ENCODE peak calls at places on chromosome 5, in six cellular contexts. W is fibroblast of lung; M is heart left ventricle; L is mesenchymal stem cell; K is CD8-positive, alpha-beta T cell; I is spleen. A is an unnamed sample.
A peak's percentile ranks its signal among the peaks of the same experiment; 100 is the strongest.

GRCh38 chr5:37737326-37738056 is 102.3 kb downstream of the GDNF start:
- DNase-seq in K (no peak), I (no peak), W (no peak), M (no peak), L (no peak), A (no peak)

GRCh38 chr5:16726538-16726946 is 109.7 kb upstream of the RETREG1 start:
- DNase-seq in K (peak; percentile 33), I (no peak), L (no peak), W (no peak), M (peak; percentile 21), A (no peak)

GRCh38 chr5:111961867-111962266 is 204.9 kb upstream of the NREP start:
- DNase-seq in L (peak; percentile 13), K (no peak), I (no peak), M (no peak), W (no peak), A (no peak)

GRCh38 chr5:66769839-66770617 is 173.8 kb downstream of the MAST4 start:
- DNase-seq in M (peak; percentile 16), I (peak; percentile 37), K (no peak), W (peak; percentile 3), L (peak; percentile 15), A (no peak)

GRCh38 chr5:1506242-1507015 is 17.3 kb downstream of the LPCAT1 start:
- DNase-seq in M (no peak), L (no peak), W (no peak), I (peak; percentile 75), K (peak; percentile 11), A (no peak)

GRCh38 chr5:96966801-96967200 is 30.9 kb downstream of the LNPEP start:
- DNase-seq in W (no peak), M (no peak), L (no peak), I (no peak), K (no peak), A (no peak)

GRCh38 chr5:23684103-23684502 is 176.7 kb downstream of the PRDM9 start:
- DNase-seq in M (no peak), L (no peak), W (no peak), K (no peak), I (no peak), A (no peak)

GRCh38 chr5:14489643-14490042 is 91.9 kb upstream of the OTULINL start:
- DNase-seq in M (no peak), I (no peak), W (peak; percentile 5), L (no peak), K (no peak), A (no peak)

GRCh38 chr5:55636711-55637110 is 75.4 kb downstream of the SLC38A9 start:
- DNase-seq in L (peak; percentile 57), K (no peak), W (peak; percentile 59), M (peak; percentile 44), I (no peak), A (no peak)

GRCh38 chr5:148864113-148864841 is 37.9 kb downstream of the ADRB2 start:
- DNase-seq in K (no peak), W (no peak), L (peak; percentile 26), M (peak; percentile 30), I (no peak), A (no peak)

GRCh38 chr5:126917918-126918623 is 112.3 kb downstream of the MARCHF3 start:
- DNase-seq in W (peak; percentile 32), K (no peak), L (peak; percentile 62), I (no peak), M (no peak), A (no peak)

GRCh38 chr5:54774281-54775171 is 210.9 kb downstream of the ESM1 start:
- DNase-seq in W (peak; percentile 74), K (no peak), L (no peak), M (peak; percentile 68), I (peak; percentile 79), A (no peak)

GRCh38 chr5:3024541-3024940 is 273.1 kb upstream of the IRX2 start:
- DNase-seq in M (no peak), K (no peak), L (no peak), W (no peak), I (no peak), A (no peak)
- H3K9me3 ChIP-seq in M (no peaks in the 10 kb centered on the region), K (no peaks in the 10 kb centered on the region), L (peaks cover 3% of the 10 kb centered on the region), W (no peaks in the 10 kb centered on the region), I (no peaks in the 10 kb centered on the region), A (no peaks in the 10 kb centered on the region)

GRCh38 chr5:2546983-2547382 is 204.5 kb downstream of the IRX2 start:
- DNase-seq in M (no peak), W (no peak), K (no peak), L (no peak), I (no peak), A (no peak)
- H3K4me1 ChIP-seq in M (no peaks in the 10 kb centered on the region), W (no peaks in the 10 kb centered on the region), K (no peaks in the 10 kb centered on the region), L (no peaks in the 10 kb centered on the region), I (no peaks in the 10 kb centered on the region), A (no peaks in the 10 kb centered on the region)

GRCh38 chr5:72035831-72036230 is 71.4 kb upstream of the MAP1B start:
- DNase-seq in L (no peak), W (no peak), M (no peak), K (no peak), I (no peak), A (no peak)
- H3K4me3 ChIP-seq in L (no peak overlapping the region), W (no peak overlapping the region), M (no peak overlapping the region), K (no peak overlapping the region), I (no peak overlapping the region), A (no peak overlapping the region)

GRCh38 chr5:179125789-179126505 is 65.8 kb downstream of the ZNF354C start:
- DNase-seq in L (no peak), I (peak; percentile 52), W (no peak), K (no peak), M (no peak), A (no peak)
- H3K9me3 ChIP-seq in L (no peaks in the 10 kb centered on the region), I (no peaks in the 10 kb centered on the region), W (no peaks in the 10 kb centered on the region), K (no peaks in the 10 kb centered on the region), M (peaks cover 5% of the 10 kb centered on the region), A (no peaks in the 10 kb centered on the region)

A was measured in CD4-positive, alpha-beta memory T cell.